ENCODE peak calls at places on chromosomes 12 and 14, in four cellular contexts. U is fibroblast of lung, Q is spleen, B is prostate gland. X is an unnamed sample.

GRCh38 chr12:65826513-65827171 is 2.4 kb downstream of the HMGA2 start:
- DNase-seq in Q (no peak), B (no peak), U (peak; percentile 82), X (no peak)

GRCh38 chr14:85824526-85824925 is 294.6 kb downstream of the FLRT2 start:
- DNase-seq in U (no peak), B (no peak), Q (no peak), X (no peak)

GRCh38 chr14:101707285-101707842 is 54.1 kb upstream of the PPP2R5C start:
- DNase-seq in U (peak; percentile 90), B (peak; percentile 62), Q (no peak), X (peak; percentile 44)

GRCh38 chr12:12985817-12986408 is 14.2 kb downstream of the HEBP1 start:
- DNase-seq in U (peak; percentile 23), Q (no peak), B (no peak), X (no peak)

GRCh38 chr14:74290415-74290814 is 12.3 kb downstream of the ABCD4 start:
- DNase-seq in U (peak; percentile 17), B (no peak), Q (no peak), X (no peak)

GRCh38 chr14:100531591-100532121 is 55.6 kb downstream of the BEGAIN start:
- DNase-seq in B (no peak), U (no peak), Q (peak; percentile 69), X (peak; percentile 15)

GRCh38 chr12:104655059-104655609 is 198.4 kb downstream of the CHST11 start:
- DNase-seq in U (no peak), Q (no peak), B (no peak), X (no peak)

GRCh38 chr12:81811778-81812125 is 52.6 kb upstream of the PPFIA2 start:
- DNase-seq in U (no peak), B (no peak), Q (no peak), X (no peak)

GRCh38 chr12:22310276-22310675 is 24.2 kb downstream of the ST8SIA1 start:
- DNase-seq in Q (no peak), U (no peak), B (no peak), X (no peak)

GRCh38 chr12:51848843-51849735 is 571 bp upstream of the FIGNL2 start:
- DNase-seq in U (no peak), Q (no peak), B (no peak), X (no peak)

GRCh38 chr12:131711551-131712205 is 788 bp downstream of the SFSWAP start:
- DNase-seq in B (no peak), Q (peak; percentile 81), U (no peak), X (no peak)

GRCh38 chr12:75606146-75606545 is 94.7 kb upstream of the KRR1 start:
- DNase-seq in U (peak; percentile 34), B (no peak), Q (no peak), X (no peak)

GRCh38 chr14:103281496-103282231 is 52.4 kb upstream of the EIF5 start:
- DNase-seq in U (peak; percentile 63), B (no peak), Q (no peak), X (peak; percentile 56)

GRCh38 chr12:125773033-125773432 is 707.8 kb downstream of the AACS start:
- DNase-seq in B (no peak), Q (no peak), U (no peak), X (no peak)

GRCh38 chr14:68968051-68968450 is 11.1 kb downstream of the ACTN1 start:
- DNase-seq in B (no peak), Q (peak; percentile 76), U (no peak), X (no peak)

GRCh38 chr12:89073027-89073398 is 279.3 kb downstream of the DUSP6 start:
- DNase-seq in U (peak; percentile 72), Q (no peak), B (no peak), X (no peak)

GRCh38 chr14:53278602-53279506 is 125.7 kb upstream of the DDHD1 start:
- DNase-seq in Q (no peak), B (no peak), U (peak; percentile 31), X (no peak)

GRCh38 chr14:84927096-84927910 is 602.6 kb upstream of the FLRT2 start:
- DNase-seq in Q (no peak), B (no peak), U (peak; percentile 8), X (no peak)

GRCh38 chr12:48810817-48811453 is 7.4 kb upstream of the CACNB3 start:
- DNase-seq in B (no peak), U (peak; percentile 99), Q (no peak), X (peak; percentile 67)

GRCh38 chr12:122116707-122117535 is 38.4 kb downstream of the MLXIP start:
- DNase-seq in U (no peak), B (no peak), Q (peak; percentile 24), X (no peak)

GRCh38 chr12:111188436-111188835 is 180.5 kb downstream of the PHETA1 start:
- DNase-seq in Q (no peak), U (no peak), B (no peak), X (no peak)

GRCh38 chr12:111185889-111186227 is 183.0 kb downstream of the PHETA1 start:
- DNase-seq in B (no peak), Q (no peak), U (no peak), X (no peak)

GRCh38 chr12:111185206-111185888 is 183.5 kb downstream of the PHETA1 start:
- DNase-seq in Q (no peak), U (no peak), B (no peak), X (no peak)

GRCh38 chr12:111184161-111184560 is 184.7 kb downstream of the PHETA1 start:
- DNase-seq in U (no peak), B (no peak), Q (no peak), X (no peak)

DNA sequence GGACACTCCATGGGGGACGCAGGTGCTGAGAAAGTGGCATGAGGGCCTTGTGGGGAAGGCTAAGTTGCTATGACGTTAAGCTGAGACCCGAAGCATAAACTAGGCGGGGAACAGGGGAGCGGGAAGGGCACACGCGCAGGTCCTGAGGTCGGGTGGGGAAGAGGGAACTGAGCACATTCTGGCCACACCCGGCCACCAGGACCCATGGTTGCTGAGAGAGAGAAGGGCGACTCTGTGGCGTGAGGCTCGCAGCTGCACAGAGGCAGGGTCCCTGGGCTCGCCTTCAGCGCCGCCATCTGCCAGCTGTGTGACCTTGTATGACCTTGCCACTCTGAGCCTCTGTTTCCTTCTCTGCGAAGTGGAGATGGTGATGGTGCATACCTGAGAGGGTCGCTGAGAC is 182.5 kb downstream of the PHETA1 start:
- DNase-seq in B (no peak), U (no peak), Q (no peak), X (no peak)
- H3K27me3 ChIP-seq in B (no peaks in the 10 kb centered on the region), U (no peaks in the 10 kb centered on the region), Q (no peaks in the 10 kb centered on the region), X (no peaks in the 10 kb centered on the region)

DNA sequence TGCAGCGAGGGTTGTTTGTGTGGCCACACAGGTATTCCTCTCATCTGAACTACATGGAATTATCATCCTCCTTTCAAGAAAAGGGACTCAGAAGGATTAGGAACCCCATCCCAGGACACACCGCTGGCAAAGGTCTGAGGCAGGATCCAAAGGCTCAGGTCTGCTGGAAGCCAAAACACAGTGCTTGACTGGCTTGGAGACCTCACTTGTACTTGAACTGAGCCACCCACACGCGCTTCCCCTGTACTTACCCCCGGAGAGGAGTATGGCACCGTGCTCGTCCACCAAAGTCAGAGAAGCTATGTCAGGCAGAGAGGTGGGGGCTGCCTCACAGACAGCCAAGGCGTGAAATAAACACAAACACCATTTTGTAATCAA is 11.0 kb upstream of the SELPLG start:
- DNase-seq in B (no peak), Q (no peak), U (no peak), X (no peak)
- H3K4me1 ChIP-seq in B (no peaks in the 10 kb centered on the region), Q (peaks cover 98% of the 10 kb centered on the region), U (peaks cover 40% of the 10 kb centered on the region), X (peaks cover 6% of the 10 kb centered on the region)

GRCh38 chr12:30967026-30967425 is 40.5 kb downstream of the TSPAN11 start:
- DNase-seq in B (no peak), Q (peak; percentile 65), U (no peak), X (no peak)
- H3K27me3 ChIP-seq in B (no peaks in the 10 kb centered on the region), Q (no peaks in the 10 kb centered on the region), U (no peaks in the 10 kb centered on the region), X (no peaks in the 10 kb centered on the region)

GRCh38 chr12:6343518-6343917 is 1.6 kb upstream of the TNFRSF1A start:
- DNase-seq in U (no peak), B (no peak), Q (no peak), X (no peak)

GRCh38 chr12:6342140-6342889 is 439 bp upstream of the TNFRSF1A start:
- DNase-seq in Q (no peak), U (no peak), B (no peak), X (no peak)

GRCh38 chr12:6338955-6339761 is 2.7 kb downstream of the TNFRSF1A start:
- DNase-seq in B (no peak), U (peak; percentile 39), Q (no peak), X (no peak)

GRCh38 chr12:6340745-6341438 is 984 bp downstream of the TNFRSF1A start:
- DNase-seq in Q (peak; percentile 85), B (no peak), U (no peak), X (peak; percentile 30)

GRCh38 chr12:6341439-6342139 is at the start of gene TNFRSF1A:
- DNase-seq in Q (peak; percentile 87), B (peak; percentile 81), U (peak; percentile 90), X (peak; percentile 89)
- H3K4me1 ChIP-seq in Q (peaks cover 99% of the 10 kb centered on the region), B (peaks cover 24% of the 10 kb centered on the region), U (peaks cover 42% of the 10 kb centered on the region), X (peaks cover 14% of the 10 kb centered on the region)

GRCh38 chr14:29940482-29940881 is 12.8 kb upstream of the PRKD1 start:
- DNase-seq in B (no peak), U (no peak), Q (no peak), X (no peak)
- H3K27me3 ChIP-seq in B (no peaks in the 10 kb centered on the region), U (no peaks in the 10 kb centered on the region), Q (no peaks in the 10 kb centered on the region), X (no peaks in the 10 kb centered on the region)

GRCh38 chr14:77040309-77040994 is 11.9 kb upstream of the IRF2BPL start:
- DNase-seq in U (peak; percentile 100), Q (peak; percentile 99), B (peak; percentile 97), X (peak; percentile 99)
- H3K4me1 ChIP-seq in U (peaks cover 59% of the 10 kb centered on the region), Q (peaks cover 99% of the 10 kb centered on the region), B (peaks cover 34% of the 10 kb centered on the region), X (peaks cover 36% of the 10 kb centered on the region)

DNA sequence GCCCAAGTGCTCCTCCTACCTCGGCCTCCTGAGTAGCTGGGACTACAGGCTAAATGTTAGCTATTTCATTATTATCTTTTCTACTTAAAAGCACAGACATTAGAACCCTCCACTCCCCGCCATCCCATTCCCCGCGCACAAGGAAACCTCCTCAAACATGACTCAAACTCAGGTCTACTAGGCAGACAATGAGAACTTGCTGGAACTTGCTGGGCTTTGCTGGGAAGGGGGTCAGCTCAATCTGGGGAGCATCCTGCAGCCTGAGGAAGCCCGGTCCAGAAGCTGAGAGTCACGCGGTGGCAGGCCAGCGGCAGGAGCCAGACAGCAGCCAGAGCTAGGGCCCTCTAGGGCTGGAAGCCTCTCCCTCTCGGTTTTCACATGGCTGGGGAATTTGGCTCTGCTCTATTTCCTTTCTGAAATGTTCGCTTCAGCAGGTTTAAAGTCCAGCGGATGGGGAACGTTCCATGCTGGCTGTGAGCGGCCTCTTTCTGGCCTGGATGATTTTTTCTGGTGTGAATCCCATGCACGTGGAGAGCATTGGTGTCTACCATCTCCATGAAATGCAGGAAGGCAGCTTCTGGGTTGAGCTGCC is 68.5 kb downstream of the SLC6A12 start:
- DNase-seq in B (no peak), Q (no peak), U (no peak), X (no peak)
- H3K27me3 ChIP-seq in B (no peaks in the 10 kb centered on the region), Q (no peaks in the 10 kb centered on the region), U (peaks cover 4% of the 10 kb centered on the region), X (no peaks in the 10 kb centered on the region)

X was measured in uterus.